ENCODE peak calls at places on chromosomes 13 and 19, in seven cellular contexts. One of them, this sample, is unnamed.

GRCh38 chr13:96728463-96728862 is 265.8 kb downstream of the OXGR1 start:
- DNase-seq in bronchial epithelial cell: peak
- DNase-seq in A549: no peak
- DNase-seq in PC-9: no peak
- DNase-seq in breast epithelium: no peak
- DNase-seq in colonic mucosa: no peak
- DNase-seq in coronary artery: no peak
- DNase-seq in this sample: no peak

GRCh38 chr13:52869050-52869449 is 20.6 kb upstream of the PCDH8 start:
- DNase-seq in breast epithelium: no peak
- DNase-seq in A549: no peak
- DNase-seq in bronchial epithelial cell: no peak
- DNase-seq in colonic mucosa: no peak
- DNase-seq in PC-9: no peak
- DNase-seq in coronary artery: no peak
- DNase-seq in this sample: no peak

GRCh38 chr13:27425918-27426630 is 1.7 kb downstream of the GTF3A start:
- DNase-seq in A549: peak
- DNase-seq in coronary artery: no peak
- DNase-seq in PC-9: peak
- DNase-seq in bronchial epithelial cell: peak
- DNase-seq in breast epithelium: peak
- DNase-seq in colonic mucosa: peak
- DNase-seq in this sample: peak

GRCh38 chr19:14005381-14006084 is 587 bp downstream of the RFX1 start:
- DNase-seq in bronchial epithelial cell: peak
- DNase-seq in colonic mucosa: peak
- DNase-seq in A549: peak
- DNase-seq in PC-9: peak
- DNase-seq in breast epithelium: peak
- DNase-seq in coronary artery: peak
- DNase-seq in this sample: peak

GRCh38 chr13:42497798-42498197 is 76.2 kb upstream of the TNFSF11 start:
- DNase-seq in coronary artery: no peak
- DNase-seq in colonic mucosa: no peak
- DNase-seq in PC-9: peak
- DNase-seq in breast epithelium: no peak
- DNase-seq in A549: no peak
- DNase-seq in bronchial epithelial cell: peak
- DNase-seq in this sample: no peak

GRCh38 chr13:40087021-40088002 is 431.9 kb downstream of the COG6 start:
- DNase-seq in breast epithelium: no peak
- DNase-seq in colonic mucosa: no peak
- DNase-seq in PC-9: no peak
- DNase-seq in A549: no peak
- DNase-seq in bronchial epithelial cell: peak
- DNase-seq in coronary artery: no peak
- DNase-seq in this sample: peak

GRCh38 chr19:5949792-5950305 is 28.1 kb downstream of the RANBP3 start:
- DNase-seq in bronchial epithelial cell: peak
- DNase-seq in colonic mucosa: no peak
- DNase-seq in coronary artery: no peak
- DNase-seq in A549: no peak
- DNase-seq in PC-9: no peak
- DNase-seq in breast epithelium: no peak
- DNase-seq in this sample: no peak

GRCh38 chr19:18460900-18461299 is 23.0 kb upstream of the ISYNA1 start:
- DNase-seq in bronchial epithelial cell: no peak
- DNase-seq in colonic mucosa: no peak
- DNase-seq in A549: no peak
- DNase-seq in coronary artery: no peak
- DNase-seq in breast epithelium: no peak
- DNase-seq in PC-9: no peak
- DNase-seq in this sample: no peak

GRCh38 chr19:44948763-44949374 is 3.0 kb downstream of the APOC2 start:
- DNase-seq in coronary artery: no peak
- DNase-seq in PC-9: no peak
- DNase-seq in colonic mucosa: no peak
- DNase-seq in breast epithelium: no peak
- DNase-seq in A549: no peak
- DNase-seq in bronchial epithelial cell: no peak
- DNase-seq in this sample: no peak

GRCh38 chr13:101695870-101696516 is 243.5 kb downstream of the ITGBL1 start:
- DNase-seq in PC-9: no peak
- DNase-seq in A549: no peak
- DNase-seq in coronary artery: no peak
- DNase-seq in colonic mucosa: no peak
- DNase-seq in bronchial epithelial cell: no peak
- DNase-seq in breast epithelium: no peak
- DNase-seq in this sample: no peak

GRCh38 chr19:2770055-2771013 is 12.7 kb downstream of the SGTA start:
- DNase-seq in PC-9: no peak
- DNase-seq in colonic mucosa: peak
- DNase-seq in breast epithelium: no peak
- DNase-seq in A549: no peak
- DNase-seq in bronchial epithelial cell: no peak
- DNase-seq in coronary artery: no peak
- DNase-seq in this sample: no peak

GRCh38 chr19:44925114-44925891 is 10.9 kb downstream of the APOC1 start:
- DNase-seq in colonic mucosa: peak
- DNase-seq in A549: no peak
- DNase-seq in breast epithelium: no peak
- DNase-seq in PC-9: peak
- DNase-seq in coronary artery: no peak
- DNase-seq in bronchial epithelial cell: no peak
- DNase-seq in this sample: no peak

GRCh38 chr19:18776288-18776594 is 14.9 kb downstream of the COMP start:
- DNase-seq in A549: no peak
- DNase-seq in PC-9: no peak
- DNase-seq in breast epithelium: no peak
- DNase-seq in colonic mucosa: no peak
- DNase-seq in bronchial epithelial cell: peak
- DNase-seq in coronary artery: no peak
- DNase-seq in this sample: no peak

GRCh38 chr19:33193269-33193863 is 764 bp upstream of the LRP3 start:
- DNase-seq in colonic mucosa: no peak
- DNase-seq in breast epithelium: no peak
- DNase-seq in PC-9: no peak
- DNase-seq in A549: no peak
- DNase-seq in coronary artery: no peak
- DNase-seq in bronchial epithelial cell: no peak
- DNase-seq in this sample: no peak

GRCh38 chr19:33194884-33195710 is 967 bp downstream of the LRP3 start:
- DNase-seq in colonic mucosa: peak
- DNase-seq in bronchial epithelial cell: no peak
- DNase-seq in coronary artery: no peak
- DNase-seq in breast epithelium: no peak
- DNase-seq in A549: peak
- DNase-seq in PC-9: no peak
- DNase-seq in this sample: peak

GRCh38 chr19:33194527-33194883 is 375 bp downstream of the LRP3 start:
- DNase-seq in bronchial epithelial cell: no peak
- DNase-seq in colonic mucosa: no peak
- DNase-seq in PC-9: no peak
- DNase-seq in A549: no peak
- DNase-seq in coronary artery: no peak
- DNase-seq in breast epithelium: no peak
- DNase-seq in this sample: no peak

GRCh38 chr19:33192010-33192409 is 2.1 kb upstream of the LRP3 start:
- DNase-seq in A549: no peak
- DNase-seq in coronary artery: no peak
- DNase-seq in breast epithelium: no peak
- DNase-seq in bronchial epithelial cell: no peak
- DNase-seq in PC-9: no peak
- DNase-seq in colonic mucosa: no peak
- DNase-seq in this sample: no peak

GRCh38 chr19:33193864-33194362 is at the start of gene LRP3:
- DNase-seq in bronchial epithelial cell: no peak
- DNase-seq in breast epithelium: no peak
- DNase-seq in A549: no peak
- DNase-seq in coronary artery: no peak
- DNase-seq in colonic mucosa: peak
- DNase-seq in PC-9: no peak
- DNase-seq in this sample: peak
- H3K4me3 ChIP-seq in bronchial epithelial cell: peak
- H3K4me3 ChIP-seq in breast epithelium: peak
- H3K4me3 ChIP-seq in A549: peak
- H3K4me3 ChIP-seq in coronary artery: peak
- H3K4me3 ChIP-seq in colonic mucosa: peak
- H3K4me3 ChIP-seq in PC-9: peak
- H3K4me3 ChIP-seq in this sample: peak

DNA sequence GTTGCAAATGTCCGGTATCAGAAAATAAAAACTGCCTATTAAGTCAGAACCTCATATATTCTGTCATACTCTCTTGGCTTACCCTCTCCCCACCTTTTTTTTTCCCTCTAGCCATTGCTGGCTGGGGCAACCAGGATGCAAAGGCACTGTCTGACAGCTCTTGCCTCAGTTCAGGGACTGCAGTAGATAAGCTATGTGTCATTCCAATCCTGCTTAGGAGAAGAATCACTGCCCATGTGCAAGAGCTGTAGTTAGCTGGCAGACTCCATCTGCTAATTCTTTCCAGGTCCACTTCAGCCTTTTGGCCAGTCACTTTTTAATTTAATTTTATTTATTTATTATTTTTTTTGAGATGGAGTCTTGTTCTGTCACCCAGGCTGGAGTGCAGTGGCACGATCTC is 895.6 kb upstream of the SLC10A2 start:
- DNase-seq in bronchial epithelial cell: no peak
- DNase-seq in A549: no peak
- DNase-seq in PC-9: no peak
- DNase-seq in coronary artery: no peak
- DNase-seq in breast epithelium: no peak
- DNase-seq in colonic mucosa: no peak
- DNase-seq in this sample: no peak
- H3K4me3 ChIP-seq in bronchial epithelial cell: no peak
- H3K4me3 ChIP-seq in A549: no peak
- H3K4me3 ChIP-seq in PC-9: no peak
- H3K4me3 ChIP-seq in coronary artery: no peak
- H3K4me3 ChIP-seq in breast epithelium: no peak
- H3K4me3 ChIP-seq in colonic mucosa: no peak
- H3K4me3 ChIP-seq in this sample: no peak

GRCh38 chr19:49689133-49690072 is at the start of gene ADM5:
- DNase-seq in breast epithelium: peak
- DNase-seq in PC-9: no peak
- DNase-seq in bronchial epithelial cell: peak
- DNase-seq in A549: no peak
- DNase-seq in colonic mucosa: peak
- DNase-seq in coronary artery: no peak
- DNase-seq in this sample: no peak

GRCh38 chr19:49691243-49692101 is 556 bp downstream of the CPT1C start:
- DNase-seq in colonic mucosa: peak
- DNase-seq in bronchial epithelial cell: peak
- DNase-seq in coronary artery: no peak
- DNase-seq in A549: no peak
- DNase-seq in PC-9: no peak
- DNase-seq in breast epithelium: no peak
- DNase-seq in this sample: no peak

GRCh38 chr19:49690073-49690655 is 752 bp upstream of the CPT1C start:
- DNase-seq in breast epithelium: no peak
- DNase-seq in bronchial epithelial cell: no peak
- DNase-seq in PC-9: no peak
- DNase-seq in colonic mucosa: no peak
- DNase-seq in coronary artery: no peak
- DNase-seq in A549: no peak
- DNase-seq in this sample: no peak

GRCh38 chr19:49692102-49692599 is 1.2 kb downstream of the CPT1C start:
- DNase-seq in A549: no peak
- DNase-seq in breast epithelium: no peak
- DNase-seq in bronchial epithelial cell: no peak
- DNase-seq in colonic mucosa: no peak
- DNase-seq in coronary artery: no peak
- DNase-seq in PC-9: no peak
- DNase-seq in this sample: no peak

DNA sequence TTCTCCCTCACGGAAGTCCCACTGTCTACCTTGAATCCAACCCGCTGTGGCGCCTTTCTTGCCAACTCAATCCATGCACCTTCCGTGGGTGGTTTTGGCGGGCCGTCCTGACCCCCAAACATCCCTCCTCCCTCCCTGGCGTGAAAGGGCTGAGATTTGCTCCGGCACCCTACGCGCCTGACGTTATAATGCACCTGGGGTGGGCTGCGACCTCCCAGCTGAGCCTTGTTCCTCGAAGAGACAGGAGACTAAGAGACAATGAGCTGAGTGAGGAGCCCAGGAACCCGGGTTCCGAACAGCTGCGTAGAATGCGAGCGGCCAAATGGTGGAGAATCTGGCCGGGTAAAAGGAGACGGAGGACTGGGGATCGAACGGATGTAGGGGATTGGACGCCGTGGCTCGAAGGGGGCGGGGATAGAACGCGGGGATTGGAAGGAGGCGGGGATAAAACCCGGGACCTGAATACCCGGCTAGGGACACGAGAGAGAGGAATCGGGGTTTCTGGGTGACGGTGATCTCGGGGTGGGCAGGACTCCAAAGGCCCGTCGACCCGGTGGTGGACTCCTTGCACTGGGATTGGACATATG is at the start of gene CPT1C:
- DNase-seq in A549: no peak
- DNase-seq in colonic mucosa: peak
- DNase-seq in bronchial epithelial cell: peak
- DNase-seq in coronary artery: no peak
- DNase-seq in PC-9: no peak
- DNase-seq in breast epithelium: peak
- DNase-seq in this sample: peak
- H3K4me3 ChIP-seq in A549: no peak
- H3K4me3 ChIP-seq in colonic mucosa: peak
- H3K4me3 ChIP-seq in bronchial epithelial cell: peak
- H3K4me3 ChIP-seq in coronary artery: peak
- H3K4me3 ChIP-seq in PC-9: no peak
- H3K4me3 ChIP-seq in breast epithelium: peak
- H3K4me3 ChIP-seq in this sample: no peak

GRCh38 chr13:60617863-60618733 is 221.1 kb downstream of the TDRD3 start:
- DNase-seq in breast epithelium: no peak
- DNase-seq in PC-9: no peak
- DNase-seq in bronchial epithelial cell: peak
- DNase-seq in A549: no peak
- DNase-seq in colonic mucosa: no peak
- DNase-seq in coronary artery: no peak
- DNase-seq in this sample: no peak

GRCh38 chr13:60611523-60611922 is 214.5 kb downstream of the TDRD3 start:
- DNase-seq in coronary artery: no peak
- DNase-seq in PC-9: no peak
- DNase-seq in colonic mucosa: no peak
- DNase-seq in A549: no peak
- DNase-seq in bronchial epithelial cell: no peak
- DNase-seq in breast epithelium: no peak
- DNase-seq in this sample: no peak

GRCh38 chr13:60613080-60613479 is 216.1 kb downstream of the TDRD3 start:
- DNase-seq in colonic mucosa: no peak
- DNase-seq in coronary artery: no peak
- DNase-seq in A549: no peak
- DNase-seq in breast epithelium: no peak
- DNase-seq in PC-9: no peak
- DNase-seq in bronchial epithelial cell: no peak
- DNase-seq in this sample: no peak

DNA sequence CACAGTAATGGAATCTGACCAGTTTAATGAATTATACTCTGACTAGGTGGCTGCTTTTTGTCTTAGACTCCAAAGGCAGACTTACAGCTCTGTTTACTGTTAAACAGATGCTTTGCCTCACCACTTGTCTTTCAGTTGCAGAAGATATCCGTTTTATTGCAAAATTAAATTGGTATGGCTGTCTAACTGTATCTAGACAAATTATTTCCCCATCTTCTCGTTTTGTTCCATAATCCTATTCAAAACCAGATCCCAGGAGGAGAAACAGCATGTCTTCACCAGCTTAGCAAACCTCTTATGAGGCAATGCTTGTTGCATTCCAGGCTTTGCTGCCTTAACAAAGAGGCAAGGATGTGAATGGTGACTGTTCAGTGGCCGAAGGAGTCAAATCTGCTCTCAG is 215.6 kb downstream of the TDRD3 start:
- DNase-seq in A549: no peak
- DNase-seq in PC-9: no peak
- DNase-seq in coronary artery: no peak
- DNase-seq in bronchial epithelial cell: no peak
- DNase-seq in breast epithelium: no peak
- DNase-seq in colonic mucosa: no peak
- DNase-seq in this sample: no peak
- H3K4me3 ChIP-seq in A549: no peak
- H3K4me3 ChIP-seq in PC-9: no peak
- H3K4me3 ChIP-seq in coronary artery: no peak
- H3K4me3 ChIP-seq in bronchial epithelial cell: no peak
- H3K4me3 ChIP-seq in breast epithelium: no peak
- H3K4me3 ChIP-seq in colonic mucosa: no peak
- H3K4me3 ChIP-seq in this sample: no peak

This sample was measured in Caco-2.